ENCODE peak calls at places on chromosomes 6 and 20, in ten cellular contexts. One of them, this sample, is unnamed.
A peak's percentile ranks its signal among the peaks of the same experiment; 100 is the strongest.

GRCh38 chr6:33632603-33633039 is 11.5 kb downstream of the ITPR3 start:
- DNase-seq in amniotic stem cell: no peak
- DNase-seq in neuronal stem cell: no peak
- DNase-seq in Caki2: peak; percentile 50
- DNase-seq in stimulated activated CD4-positive, alpha-beta T cell treated with anti-CD3 and anti-CD28 coated beads, TNF-alpha, amount 100 ng/mL, for 24 hours: peak; percentile 27
- DNase-seq in amygdala: no peak
- DNase-seq in iPS DF 19.7: peak; percentile 81
- DNase-seq in dermis blood vessel endothelial cell: peak; percentile 73
- DNase-seq in tibial artery: no peak
- DNase-seq in SK-MEL-5: peak; percentile 81
- DNase-seq in this sample: no peak

GRCh38 chr20:53581444-53582311 is 12.0 kb downstream of the ZNF217 start:
- DNase-seq in amniotic stem cell: no peak
- DNase-seq in stimulated activated CD4-positive, alpha-beta T cell treated with anti-CD3 and anti-CD28 coated beads, TNF-alpha, amount 100 ng/mL, for 24 hours: no peak
- DNase-seq in dermis blood vessel endothelial cell: no peak
- DNase-seq in tibial artery: peak; percentile 19
- DNase-seq in Caki2: no peak
- DNase-seq in amygdala: no peak
- DNase-seq in neuronal stem cell: no peak
- DNase-seq in iPS DF 19.7: no peak
- DNase-seq in SK-MEL-5: no peak
- DNase-seq in this sample: no peak

GRCh38 chr6:107275330-107275865 is 160.1 kb upstream of the BEND3 start:
- DNase-seq in neuronal stem cell: no peak
- DNase-seq in dermis blood vessel endothelial cell: no peak
- DNase-seq in Caki2: no peak
- DNase-seq in iPS DF 19.7: no peak
- DNase-seq in amniotic stem cell: no peak
- DNase-seq in tibial artery: no peak
- DNase-seq in stimulated activated CD4-positive, alpha-beta T cell treated with anti-CD3 and anti-CD28 coated beads, TNF-alpha, amount 100 ng/mL, for 24 hours: no peak
- DNase-seq in SK-MEL-5: peak; percentile 51
- DNase-seq in amygdala: no peak
- DNase-seq in this sample: no peak

GRCh38 chr6:167907837-167908681 is 81.3 kb downstream of the AFDN start:
- DNase-seq in iPS DF 19.7: no peak
- DNase-seq in dermis blood vessel endothelial cell: peak; percentile 56
- DNase-seq in SK-MEL-5: peak; percentile 53
- DNase-seq in tibial artery: no peak
- DNase-seq in amniotic stem cell: no peak
- DNase-seq in Caki2: peak; percentile 27
- DNase-seq in neuronal stem cell: no peak
- DNase-seq in amygdala: no peak
- DNase-seq in stimulated activated CD4-positive, alpha-beta T cell treated with anti-CD3 and anti-CD28 coated beads, TNF-alpha, amount 100 ng/mL, for 24 hours: no peak
- DNase-seq in this sample: no peak

GRCh38 chr6:41693281-41693838 is 42.0 kb downstream of the TFEB start:
- DNase-seq in stimulated activated CD4-positive, alpha-beta T cell treated with anti-CD3 and anti-CD28 coated beads, TNF-alpha, amount 100 ng/mL, for 24 hours: no peak
- DNase-seq in SK-MEL-5: no peak
- DNase-seq in Caki2: no peak
- DNase-seq in iPS DF 19.7: no peak
- DNase-seq in amygdala: no peak
- DNase-seq in dermis blood vessel endothelial cell: no peak
- DNase-seq in amniotic stem cell: no peak
- DNase-seq in neuronal stem cell: no peak
- DNase-seq in tibial artery: no peak
- DNase-seq in this sample: no peak

GRCh38 chr6:100382031-100382430 is 82.7 kb downstream of the SIM1 start:
- DNase-seq in SK-MEL-5: no peak
- DNase-seq in tibial artery: no peak
- DNase-seq in stimulated activated CD4-positive, alpha-beta T cell treated with anti-CD3 and anti-CD28 coated beads, TNF-alpha, amount 100 ng/mL, for 24 hours: no peak
- DNase-seq in Caki2: no peak
- DNase-seq in neuronal stem cell: no peak
- DNase-seq in dermis blood vessel endothelial cell: no peak
- DNase-seq in amniotic stem cell: no peak
- DNase-seq in iPS DF 19.7: no peak
- DNase-seq in amygdala: no peak
- DNase-seq in this sample: no peak

GRCh38 chr20:7029005-7029404 is 261.5 kb downstream of the BMP2 start:
- DNase-seq in neuronal stem cell: no peak
- DNase-seq in tibial artery: no peak
- DNase-seq in iPS DF 19.7: no peak
- DNase-seq in amygdala: no peak
- DNase-seq in Caki2: no peak
- DNase-seq in amniotic stem cell: no peak
- DNase-seq in stimulated activated CD4-positive, alpha-beta T cell treated with anti-CD3 and anti-CD28 coated beads, TNF-alpha, amount 100 ng/mL, for 24 hours: no peak
- DNase-seq in dermis blood vessel endothelial cell: no peak
- DNase-seq in SK-MEL-5: no peak
- DNase-seq in this sample: no peak

GRCh38 chr6:89763550-89763949 is 56.0 kb downstream of the MDN1 start:
- DNase-seq in iPS DF 19.7: no peak
- DNase-seq in stimulated activated CD4-positive, alpha-beta T cell treated with anti-CD3 and anti-CD28 coated beads, TNF-alpha, amount 100 ng/mL, for 24 hours: no peak
- DNase-seq in SK-MEL-5: no peak
- DNase-seq in amniotic stem cell: no peak
- DNase-seq in Caki2: peak; percentile 6
- DNase-seq in amygdala: no peak
- DNase-seq in neuronal stem cell: no peak
- DNase-seq in dermis blood vessel endothelial cell: no peak
- DNase-seq in tibial artery: no peak
- DNase-seq in this sample: no peak

GRCh38 chr6:961407-961930 is 268.5 kb upstream of the EXOC2 start:
- DNase-seq in amniotic stem cell: no peak
- DNase-seq in amygdala: no peak
- DNase-seq in tibial artery: no peak
- DNase-seq in Caki2: no peak
- DNase-seq in stimulated activated CD4-positive, alpha-beta T cell treated with anti-CD3 and anti-CD28 coated beads, TNF-alpha, amount 100 ng/mL, for 24 hours: no peak
- DNase-seq in SK-MEL-5: no peak
- DNase-seq in iPS DF 19.7: no peak
- DNase-seq in neuronal stem cell: no peak
- DNase-seq in dermis blood vessel endothelial cell: no peak
- DNase-seq in this sample: no peak